ENCODE peak calls at places on chromosomes 16 and 17, in five cellular contexts. N is HCT116, O is OCI-LY7, T is GM23248, E is PC-3. B is an unnamed sample. For H3K9me3, the result is how much of the 10 kb centered on the place peaks cover.

GRCh38 chr16:78324649-78325274 is 225.3 kb downstream of the WWOX start:
- DNase-seq in N (no peak), T (no peak), E (no peak), O (no peak), B (no peak)

GRCh38 chr17:20271016-20271610 is 196.2 kb downstream of the LGALS9B start:
- DNase-seq in O (no peak), E (no peak), T (no peak), N (no peak), B (no peak)

GRCh38 chr16:10923650-10924214 is 18.5 kb downstream of the DEXI start:
- DNase-seq in E (no peak), N (no peak), T (peak), O (no peak), B (no peak)

GRCh38 chr16:87607223-87607622 is 4.9 kb downstream of the JPH3 start:
- DNase-seq in N (no peak), T (no peak), O (no peak), E (no peak), B (no peak)

GRCh38 chr17:36934759-36935630 is 2.3 kb upstream of the LHX1 start:
- DNase-seq in E (no peak), O (no peak), N (no peak), T (no peak), B (no peak)

GRCh38 chr17:1720856-1721386 is 3.6 kb upstream of the WDR81 start:
- DNase-seq in T (peak), E (peak), N (peak), O (peak), B (peak)

GRCh38 chr17:57431415-57431814 is 175.1 kb downstream of the MSI2 start:
- DNase-seq in E (no peak), N (no peak), O (no peak), T (no peak), B (no peak)

GRCh38 chr16:11100239-11100750 is 155.7 kb downstream of the SOCS1 start:
- DNase-seq in O (peak), E (peak), N (peak), T (peak), B (peak)

GRCh38 chr16:74718140-74718539 is 17.5 kb upstream of the MLKL start:
- DNase-seq in N (no peak), T (no peak), E (no peak), O (no peak), B (no peak)

GRCh38 chr17:55644346-55644745 is 78.3 kb downstream of the TMEM100 start:
- DNase-seq in E (no peak), O (no peak), T (no peak), N (no peak), B (no peak)
- H3K4me2 ChIP-seq in E (no peak), O (no peak), T (no peak), N (no peak), B (no peak)

GRCh38 chr16:35352431-35352830 is 1893.0 kb downstream of the TP53TG3F start:
- DNase-seq in E (no peak), O (no peak), T (no peak), N (no peak), B (no peak)
- H3K9me3 ChIP-seq in E (under half), O (under half), T (under half), N (under half), B (under half)

GRCh38 chr17:74935048-74935447 is 650 bp upstream of the OTOP3 start:
- DNase-seq in T (no peak), O (no peak), N (no peak), E (no peak), B (no peak)

GRCh38 chr17:74936470-74936799 is 737 bp downstream of the OTOP3 start:
- DNase-seq in O (no peak), N (no peak), E (no peak), T (no peak), B (no peak)

GRCh38 chr17:74938194-74938950 is 2.7 kb downstream of the OTOP3 start:
- DNase-seq in T (no peak), O (peak), N (no peak), E (no peak), B (no peak)

GRCh38 chr17:74937064-74938051 is 1.7 kb downstream of the OTOP3 start:
- DNase-seq in T (no peak), N (no peak), E (peak), O (no peak), B (no peak)

GRCh38 chr17:74935585-74936469 is at the start of gene OTOP3:
- DNase-seq in T (peak), N (no peak), E (no peak), O (no peak), B (no peak)
- TF ChIP-seq EZH2phosphoT487 in T (no peak), N (no peak), E (peak), O (no peak), B (peak)

GRCh38 chr16:381788-382717 is at the start of gene PGAP6:
- DNase-seq in O (peak), N (no peak), T (peak), E (peak), B (peak)

GRCh38 chr16:379961-380836 is 1.6 kb downstream of the PGAP6 start:
- DNase-seq in E (no peak), O (no peak), T (no peak), N (no peak), B (no peak)

GRCh38 chr16:380837-381787 is 666 bp downstream of the PGAP6 start:
- DNase-seq in O (no peak), N (no peak), T (peak), E (no peak), B (peak)

GRCh38 chr16:386641-387156 is 4.9 kb upstream of the PGAP6 start:
- DNase-seq in O (no peak), T (no peak), E (no peak), N (no peak), B (peak)

DNA sequence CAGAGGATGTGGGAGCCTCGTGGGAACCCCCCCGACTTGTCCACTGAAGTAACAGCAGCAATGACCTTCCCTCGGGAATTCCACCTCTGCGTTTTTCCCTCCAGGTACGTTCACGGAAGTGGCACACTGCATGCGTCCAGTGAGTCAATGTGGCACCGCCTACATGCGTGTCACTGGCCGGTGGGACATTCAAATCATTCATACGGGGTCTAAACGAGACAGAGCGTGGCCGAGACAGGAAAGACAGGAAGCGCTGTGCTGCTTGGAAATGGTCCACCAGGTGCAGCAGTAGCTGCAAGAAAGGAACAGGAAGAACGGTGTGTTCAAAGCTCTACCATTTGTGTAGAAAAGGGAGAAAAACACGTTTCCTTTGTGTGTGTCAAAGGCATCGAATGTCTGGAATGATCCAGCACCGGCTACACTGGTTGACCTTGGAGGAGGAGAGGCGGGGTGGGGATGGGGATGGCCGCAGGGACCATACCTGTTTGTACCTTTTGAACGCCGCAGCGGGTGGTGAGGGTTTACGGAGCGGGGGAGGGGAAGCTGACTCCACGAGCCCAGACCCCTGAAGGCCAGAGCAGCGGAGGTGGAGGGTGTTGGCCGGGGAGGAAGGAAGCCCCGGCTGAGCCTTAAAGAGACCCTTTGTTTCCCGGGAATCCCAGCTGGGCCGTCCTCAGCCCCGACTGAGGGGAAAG is 1.7 kb upstream of the PGAP6 start:
- DNase-seq in O (peak), T (no peak), E (peak), N (peak), B (peak)
- H3K4me2 ChIP-seq in O (peak), T (no peak), E (peak), N (peak), B (peak)

GRCh38 chr16:35797811-35798210 is 2338.4 kb downstream of the TP53TG3F start:
- DNase-seq in T (no peak), O (no peak), N (no peak), E (no peak), B (no peak)

GRCh38 chr16:35795361-35796029 is 2336.1 kb downstream of the TP53TG3F start:
- DNase-seq in O (no peak), E (no peak), N (no peak), T (no peak), B (no peak)

DNA sequence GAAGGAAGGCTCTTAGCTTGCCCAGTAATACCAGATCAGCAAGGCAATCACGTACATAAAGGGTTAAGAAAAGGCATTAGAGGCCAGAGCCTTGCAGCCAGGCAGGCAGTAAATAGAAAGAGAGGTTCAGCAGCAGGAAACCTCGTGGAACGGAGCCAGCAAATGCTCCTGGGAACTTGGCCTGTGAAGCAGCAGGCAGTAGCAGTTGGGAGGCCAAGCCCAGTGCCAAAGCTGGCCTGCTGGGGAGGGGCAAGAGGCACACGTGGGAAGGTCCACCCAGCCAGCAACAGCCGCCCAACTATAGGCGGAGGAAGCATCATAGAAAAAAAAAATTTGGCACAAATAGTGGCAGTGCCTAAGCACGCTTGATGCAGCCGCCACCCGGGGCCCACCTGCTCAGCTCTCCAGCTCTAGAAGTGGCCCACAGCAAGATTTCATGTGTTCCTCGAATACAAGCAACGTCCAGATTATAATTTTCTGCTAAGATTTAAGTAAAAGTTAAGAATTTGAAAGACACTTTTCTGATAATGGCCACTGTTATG is 2339.5 kb downstream of the TP53TG3F start:
- DNase-seq in N (no peak), O (no peak), E (no peak), T (no peak), B (no peak)
- H3K9me3 ChIP-seq in N (under half), O (under half), E (under half), T (under half), B (under half)

DNA sequence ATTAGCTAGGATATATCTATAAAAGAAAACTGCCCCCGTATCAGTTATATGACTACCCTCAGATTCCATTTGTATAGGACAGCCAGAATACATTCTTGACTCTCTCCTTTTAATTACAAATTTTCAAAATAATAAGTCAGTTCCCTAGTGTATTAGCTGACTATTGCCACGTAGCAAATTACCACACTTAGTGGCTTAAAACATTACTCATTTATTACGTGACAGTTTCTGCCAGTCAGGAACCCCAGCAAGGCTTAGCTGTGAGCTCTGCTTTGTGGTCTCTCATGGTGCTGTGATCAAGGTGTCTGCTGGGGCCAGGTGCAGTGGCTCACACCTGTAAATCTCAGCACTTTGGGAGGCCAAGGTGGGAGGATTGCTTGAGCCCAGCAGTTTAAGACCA is 13.9 kb upstream of the SCNN1B start:
- DNase-seq in E (no peak), N (no peak), T (peak), O (no peak), B (no peak)
- TF ChIP-seq EZH2phosphoT487 in E (no peak), N (no peak), T (no peak), O (no peak), B (no peak)

B was measured in hepatocyte.